ENCODE peak calls at places on chromosomes 7 and 10, in four cellular contexts. M is heart right ventricle, G is tibial nerve, Y is uterus. S is an unnamed sample.

GRCh38 chr10:117217196-117217761 is 20.0 kb downstream of the KCNK18 start:
- DNase-seq in M (no peak), G (no peak), Y (no peak), S (no peak)

GRCh38 chr7:88919484-88920131 is 124.1 kb upstream of the TEX47 start:
- DNase-seq in G (no peak), M (no peak), Y (no peak), S (no peak)

GRCh38 chr10:87862644-87863101 is 660 bp downstream of the KLLN start:
- DNase-seq in M (no peak), Y (no peak), G (no peak), S (no peak)

GRCh38 chr7:5997210-5997808 is 11.5 kb downstream of the PMS2 start:
- DNase-seq in G (peak), Y (peak), M (peak), S (no peak)

GRCh38 chr7:134599371-134599770 is 47.3 kb upstream of the BPGM start:
- DNase-seq in M (no peak), Y (no peak), G (no peak), S (peak)

GRCh38 chr7:23001610-23002009 is 12.3 kb downstream of the HYCC1 start:
- DNase-seq in G (no peak), M (no peak), Y (no peak), S (no peak)

GRCh38 chr7:46393142-46393541 is 472.1 kb upstream of the IGFBP3 start:
- DNase-seq in G (no peak), Y (peak), M (no peak), S (no peak)

GRCh38 chr10:123681285-123681684 is 15.1 kb downstream of the GPR26 start:
- DNase-seq in M (no peak), Y (no peak), G (no peak), S (no peak)

DNA sequence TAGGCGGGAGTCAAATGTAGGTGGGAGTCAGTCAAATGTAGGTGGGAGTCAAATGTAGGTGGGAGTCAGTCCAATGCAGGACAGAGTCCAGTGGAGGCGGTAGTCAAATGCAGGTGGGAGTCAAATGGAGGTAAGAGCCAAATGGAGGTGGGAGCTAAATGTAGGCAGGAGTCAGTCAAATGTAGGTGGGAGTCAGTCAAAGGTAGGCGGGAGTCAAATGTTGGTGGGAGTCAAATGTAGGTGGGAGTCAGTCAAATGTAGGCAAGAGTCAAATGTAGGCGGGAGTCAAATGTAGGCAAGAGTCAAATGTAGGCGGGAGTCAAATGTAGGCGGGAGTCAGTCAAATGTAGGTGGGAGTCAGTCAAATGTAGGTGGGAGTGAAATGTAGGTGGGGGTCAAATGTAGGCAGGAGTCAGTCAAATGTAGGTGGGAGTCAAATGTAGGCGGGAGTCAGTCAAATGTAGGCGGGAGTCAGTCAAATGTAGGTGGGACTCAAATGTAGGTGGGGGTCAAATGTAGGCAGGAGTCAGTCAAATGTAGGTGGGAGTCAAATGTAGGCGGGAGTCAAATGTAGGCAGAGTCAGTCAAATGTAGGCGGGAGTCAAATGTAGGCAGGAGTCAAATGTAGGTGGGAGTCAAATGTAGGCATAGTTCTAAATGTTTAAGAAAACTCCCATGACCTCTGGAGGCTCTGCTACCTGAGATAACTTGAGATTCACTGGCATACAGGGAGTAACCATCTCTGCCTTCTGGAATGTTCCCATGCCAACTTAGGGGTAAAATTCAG is 30.2 kb upstream of the ZFAND2A start:
- DNase-seq in Y (no peak), M (no peak), G (no peak), S (no peak)
- H3K27ac ChIP-seq in Y (no peak), M (no peak), G (no peak), S (no peak)

DNA sequence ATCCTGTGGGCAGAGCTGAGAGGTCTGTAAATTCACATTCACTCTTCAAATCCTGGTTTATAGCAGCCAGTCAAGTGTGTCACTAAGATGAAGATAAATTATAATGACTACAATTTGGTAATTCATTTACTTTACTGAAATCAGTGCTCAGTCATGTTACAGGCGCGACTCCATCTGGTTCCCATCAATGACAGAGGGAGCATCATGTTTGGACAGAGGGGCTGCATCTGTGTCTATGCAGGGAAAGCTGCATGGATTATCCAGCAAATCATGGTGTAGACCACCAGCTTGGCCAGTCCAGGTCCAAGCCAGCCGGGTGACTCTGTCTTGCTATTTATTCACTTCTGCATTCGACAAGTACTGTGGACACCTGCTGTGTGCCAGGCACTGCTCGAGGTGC is 214.1 kb upstream of the ZNF32 start:
- DNase-seq in M (no peak), G (no peak), Y (no peak), S (no peak)
- H3K27ac ChIP-seq in M (peak), G (no peak), Y (peak), S (no peak)

DNA sequence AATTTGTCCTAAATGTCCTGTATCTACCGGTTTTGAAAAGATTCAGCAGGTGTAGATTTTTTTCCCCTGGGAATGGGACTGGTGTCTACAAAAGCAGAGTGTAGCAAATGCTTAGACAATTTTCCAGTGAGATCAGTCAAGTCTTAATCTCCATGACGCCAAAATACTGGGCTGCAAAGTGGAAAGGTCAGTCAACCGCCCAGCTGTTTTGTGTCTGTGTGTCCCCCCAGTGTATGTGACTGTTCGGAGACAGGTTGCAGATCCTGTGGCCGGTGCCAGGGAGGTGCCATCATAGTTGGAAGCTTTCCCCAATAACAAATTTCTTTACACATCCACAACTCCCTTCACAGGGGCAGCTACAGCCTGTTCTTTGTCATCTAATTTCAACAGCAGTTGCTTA is 263.8 kb downstream of the ARHGAP12 start:
- DNase-seq in M (peak), G (no peak), Y (peak), S (no peak)
- H3K27ac ChIP-seq in M (peak), G (no peak), Y (peak), S (no peak)

DNA sequence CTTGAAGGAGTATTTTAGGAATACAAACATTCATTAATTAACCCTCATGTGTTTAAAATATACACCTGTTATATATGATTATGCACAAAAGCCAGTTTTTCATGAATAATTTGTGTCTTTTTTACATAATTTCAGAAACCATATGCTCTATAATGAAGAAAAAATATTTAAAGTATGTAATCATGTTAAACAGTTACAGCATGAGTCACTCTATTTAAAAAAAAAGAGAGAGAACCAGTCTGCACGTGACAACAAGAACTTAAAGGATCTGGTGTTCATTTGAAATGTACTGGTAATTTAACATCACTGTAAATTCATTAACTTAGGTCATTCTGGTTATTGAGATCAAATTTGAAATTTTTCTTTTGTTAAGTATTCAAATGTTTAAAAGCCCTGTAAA is 228.5 kb downstream of the CACNB2 start:
- DNase-seq in M (no peak), Y (no peak), G (no peak), S (no peak)
- H3K27ac ChIP-seq in M (no peak), Y (no peak), G (no peak), S (no peak)

GRCh38 chr10:127431525-127431924 is 117.6 kb upstream of the NPS start:
- DNase-seq in Y (no peak), G (no peak), M (no peak), S (no peak)
- H3K27ac ChIP-seq in Y (no peak), G (no peak), M (no peak), S (no peak)

GRCh38 chr10:34061846-34062245 is 727.4 kb upstream of the NRP1 start:
- DNase-seq in G (no peak), Y (no peak), M (no peak), S (no peak)

GRCh38 chr10:34058922-34059614 is 724.6 kb upstream of the NRP1 start:
- DNase-seq in M (no peak), Y (no peak), G (no peak), S (no peak)

GRCh38 chr10:34063592-34063991 is 729.1 kb upstream of the NRP1 start:
- DNase-seq in M (no peak), Y (no peak), G (no peak), S (no peak)
- H3K27ac ChIP-seq in M (no peak), Y (no peak), G (no peak), S (no peak)

GRCh38 chr7:76057813-76058145 is 9.9 kb downstream of the MDH2 start:
- DNase-seq in G (no peak), Y (no peak), M (no peak), S (no peak)

GRCh38 chr7:76060842-76061241 is 12.9 kb downstream of the MDH2 start:
- DNase-seq in M (peak), G (peak), Y (no peak), S (no peak)

GRCh38 chr7:76056241-76056640 is 8.3 kb downstream of the MDH2 start:
- DNase-seq in M (no peak), G (no peak), Y (no peak), S (no peak)

GRCh38 chr7:76054129-76055120 is 6.5 kb downstream of the MDH2 start:
- DNase-seq in Y (no peak), G (no peak), M (no peak), S (no peak)

GRCh38 chr7:76057103-76057812 is 9.4 kb downstream of the MDH2 start:
- DNase-seq in Y (no peak), M (no peak), G (no peak), S (no peak)
- H3K27ac ChIP-seq in Y (no peak), M (no peak), G (no peak), S (no peak)

GRCh38 chr7:150567846-150568245 is 656 bp downstream of the GIMAP4 start:
- DNase-seq in G (no peak), M (no peak), Y (no peak), S (no peak)

GRCh38 chr7:150567168-150567567 is at the start of gene GIMAP4:
- DNase-seq in G (no peak), M (peak), Y (no peak), S (no peak)

GRCh38 chr7:150566572-150566971 is 618 bp upstream of the GIMAP4 start:
- DNase-seq in Y (no peak), G (no peak), M (no peak), S (no peak)

GRCh38 chr7:150569245-150569644 is 2.1 kb downstream of the GIMAP4 start:
- DNase-seq in M (no peak), G (no peak), Y (no peak), S (no peak)

DNA sequence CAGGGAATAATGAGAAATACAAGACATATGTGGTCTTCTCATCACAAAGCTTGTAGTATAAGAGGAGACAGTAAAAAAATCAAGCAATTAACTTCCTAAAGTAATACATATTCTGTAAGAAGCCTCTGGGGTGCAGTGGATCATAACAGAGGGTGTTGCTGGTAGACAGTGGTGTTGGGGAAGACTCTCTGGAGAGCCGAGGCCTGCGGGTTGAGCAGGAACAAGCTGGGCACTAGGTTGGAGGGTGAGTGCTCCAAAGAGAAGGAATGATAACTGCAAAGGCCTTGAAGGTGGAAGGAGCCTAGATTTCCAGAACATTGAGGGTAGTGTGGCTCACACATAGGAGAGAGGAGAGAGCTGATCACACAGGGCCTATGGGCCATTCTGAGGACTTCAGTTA is 1.5 kb downstream of the GIMAP4 start:
- DNase-seq in M (no peak), Y (no peak), G (no peak), S (no peak)
- H3K27ac ChIP-seq in M (peak), Y (peak), G (no peak), S (peak)